ENCODE peak calls at places on chromosomes 6 and 20, in five cellular contexts. O is left colon; S is NCI-H1105; G is stimulated activated naive B cell treated with anti-CD40 and anti-IgM and Interleukin-4, amounts not matched to agents 10 μg/mL and 1 μg/mL and 100 μg/mL, for 72 hours; K is occipital lobe. F is an unnamed sample.

GRCh38 chr6:33904050-33904827 is 100.4 kb upstream of the MLN start:
- DNase-seq in O (peak), S (no peak), G (peak), K (no peak), F (no peak)

GRCh38 chr6:760982-761955 is 68.3 kb upstream of the EXOC2 start:
- DNase-seq in O (no peak), S (no peak), G (no peak), K (no peak), F (no peak)

GRCh38 chr6:23532227-23532626 is 593.8 kb upstream of the NRSN1 start:
- DNase-seq in O (no peak), S (no peak), G (no peak), K (no peak), F (no peak)

GRCh38 chr6:116329156-116329555 is 41.6 kb upstream of the DSE start:
- DNase-seq in O (no peak), S (no peak), G (no peak), K (no peak), F (no peak)

GRCh38 chr6:35727206-35727934 is 9.5 kb upstream of the ARMC12 start:
- DNase-seq in O (peak), S (peak), G (no peak), K (no peak), F (peak)

GRCh38 chr6:33315753-33316602 is 1.6 kb downstream of the ZBTB22 start:
- DNase-seq in O (no peak), S (no peak), G (no peak), K (no peak), F (no peak)

GRCh38 chr20:61251529-61252393 is at the start of gene CDH4:
- DNase-seq in O (no peak), S (peak), G (no peak), K (no peak), F (no peak)

GRCh38 chr6:139423037-139423698 is 48.7 kb upstream of the CITED2 start:
- DNase-seq in O (no peak), S (no peak), G (no peak), K (no peak), F (no peak)

GRCh38 chr20:46057856-46058655 is 29.0 kb downstream of the SLC12A5 start:
- DNase-seq in O (peak), S (no peak), G (no peak), K (peak), F (peak)

GRCh38 chr6:132070356-132070755 is 119.2 kb upstream of the CCN2 start:
- DNase-seq in O (no peak), S (no peak), G (no peak), K (no peak), F (no peak)

GRCh38 chr6:65117854-65118409 is 589.1 kb downstream of the EYS start:
- DNase-seq in O (no peak), S (no peak), G (no peak), K (no peak), F (no peak)

GRCh38 chr6:41451515-41452163 is 94.5 kb upstream of the FOXP4 start:
- DNase-seq in O (no peak), S (no peak), G (no peak), K (peak), F (peak)

GRCh38 chr6:30530013-30530412 is 26.3 kb downstream of the GNL1 start:
- DNase-seq in O (no peak), S (no peak), G (no peak), K (no peak), F (no peak)

GRCh38 chr6:32609731-32610640 is 20.3 kb upstream of the HLA-DRB1 start:
- DNase-seq in O (peak), S (no peak), G (peak), K (peak), F (peak)

GRCh38 chr6:109008951-109009760 is 85.5 kb downstream of the SESN1 start:
- DNase-seq in O (peak), S (peak), G (peak), K (peak), F (peak)

GRCh38 chr20:63695419-63696310 is 787 bp upstream of the TNFRSF6B start:
- DNase-seq in O (no peak), S (no peak), G (no peak), K (no peak), F (no peak)

GRCh38 chr6:39925191-39925930 is 8.9 kb downstream of the MOCS1 start:
- DNase-seq in O (no peak), S (no peak), G (no peak), K (no peak), F (no peak)

GRCh38 chr6:56911847-56912246 is 43.1 kb upstream of the BEND6 start:
- DNase-seq in O (no peak), S (no peak), G (no peak), K (no peak), F (no peak)

GRCh38 chr20:6768228-6769185 is 1.0 kb downstream of the BMP2 start:
- DNase-seq in O (no peak), S (no peak), G (no peak), K (peak), F (peak)

GRCh38 chr6:31203345-31203979 is 33.0 kb upstream of the POU5F1 start:
- DNase-seq in O (peak), S (no peak), G (peak), K (no peak), F (no peak)

GRCh38 chr20:63178445-63178818 is 37.5 kb downstream of the YTHDF1 start:
- DNase-seq in O (no peak), S (no peak), G (no peak), K (no peak), F (no peak)

GRCh38 chr20:29319725-29320124 is 1937.7 kb upstream of the DEFB115 start:
- DNase-seq in O (no peak), S (no peak), G (no peak), K (no peak), F (no peak)

GRCh38 chr6:124962617-124963415 is 579 bp downstream of the RNF217 start:
- DNase-seq in O (peak), S (peak), G (no peak), K (peak), F (peak)

GRCh38 chr20:60060593-60060992 is 102.4 kb downstream of the CDH26 start:
- DNase-seq in O (no peak), S (no peak), G (no peak), K (no peak), F (no peak)

GRCh38 chr6:29723666-29724588 is 693 bp downstream of the HLA-F start:
- DNase-seq in O (peak), S (no peak), G (peak), K (peak), F (no peak)

GRCh38 chr6:149147191-149147590 is 170.3 kb upstream of the TAB2 start:
- DNase-seq in O (no peak), S (no peak), G (no peak), K (no peak), F (no peak)

GRCh38 chr6:77467038-77467437 is 3.7 kb upstream of the HTR1B start:
- DNase-seq in O (no peak), S (no peak), G (no peak), K (no peak), F (peak)

GRCh38 chr6:139982652-139983051 is 608.2 kb upstream of the CITED2 start:
- DNase-seq in O (no peak), S (no peak), G (no peak), K (no peak), F (no peak)

GRCh38 chr20:59925894-59926293 is 7.5 kb downstream of the SYCP2 start:
- DNase-seq in O (no peak), S (no peak), G (no peak), K (no peak), F (no peak)

GRCh38 chr6:170176621-170177382 is 114.1 kb downstream of the DLL1 start:
- DNase-seq in O (no peak), S (no peak), G (no peak), K (no peak), F (peak)

GRCh38 chr6:38195113-38195635 is 375.6 kb downstream of the ZFAND3 start:
- DNase-seq in O (no peak), S (no peak), G (no peak), K (no peak), F (no peak)

GRCh38 chr6:106255306-106255705 is 70.3 kb downstream of the ATG5 start:
- DNase-seq in O (no peak), S (no peak), G (no peak), K (no peak), F (no peak)